ENCODE peak calls at places on chromosomes 3 and 15, in ten cellular contexts. A is GM23338; Y is GM23248; B is PC-3; P is aorta; J is right cardiac atrium; Z is CD8-positive, alpha-beta T cell; V is lung; F is A673; X is neural progenitor cell. N is an unnamed sample.

GRCh38 chr3:16801223-16801622 is 83.5 kb upstream of the PLCL2 start:
- DNase-seq in A (no peak), Y (no peak), B (no peak), P (no peak), J (no peak), Z (no peak), V (no peak), F (peak), X (no peak), N (no peak)

GRCh38 chr3:15064299-15064834 is 748 bp downstream of the MRPS25 start:
- DNase-seq in A (peak), Y (peak), B (peak), P (no peak), J (no peak), Z (no peak), V (no peak), F (peak), X (peak), N (peak)

GRCh38 chr3:50651875-50652529 is 22.7 kb upstream of the DOCK3 start:
- DNase-seq in A (peak), Y (no peak), B (no peak), P (no peak), J (no peak), Z (no peak), V (no peak), F (no peak), X (peak), N (no peak)

GRCh38 chr3:24060055-24060454 is 115.0 kb downstream of the NR1D2 start:
- DNase-seq in A (no peak), Y (peak), B (peak), P (no peak), J (peak), Z (no peak), V (peak), F (no peak), X (peak), N (peak)

GRCh38 chr3:78832785-78833204 is 935.0 kb downstream of the ROBO1 start:
- DNase-seq in A (no peak), Y (no peak), B (no peak), P (no peak), J (no peak), Z (no peak), V (no peak), F (no peak), X (no peak), N (no peak)

GRCh38 chr15:66822576-66822975 is 120.5 kb downstream of the SMAD6 start:
- DNase-seq in A (no peak), Y (no peak), B (no peak), P (no peak), J (no peak), Z (no peak), V (no peak), F (no peak), X (no peak), N (no peak)

GRCh38 chr15:78000089-78000926 is 77.2 kb downstream of the TBC1D2B start:
- DNase-seq in A (peak), Y (peak), B (peak), P (peak), J (peak), Z (peak), V (peak), F (peak), X (peak), N (peak)

GRCh38 chr3:107959767-107960166 is 131.1 kb downstream of the CD47 start:
- DNase-seq in A (no peak), Y (peak), B (no peak), P (no peak), J (no peak), Z (no peak), V (no peak), F (peak), X (no peak), N (no peak)

GRCh38 chr3:69764861-69765260 is 25.6 kb downstream of the MITF start:
- DNase-seq in A (no peak), Y (no peak), B (no peak), P (no peak), J (no peak), Z (no peak), V (no peak), F (no peak), X (no peak), N (no peak)

GRCh38 chr15:73841756-73842590 is 31.4 kb upstream of the TBC1D21 start:
- DNase-seq in A (peak), Y (peak), B (no peak), P (no peak), J (no peak), Z (no peak), V (no peak), F (no peak), X (peak), N (no peak)

GRCh38 chr3:5390221-5390620 is 202.7 kb downstream of the EDEM1 start:
- DNase-seq in A (no peak), Y (no peak), B (no peak), P (no peak), J (no peak), Z (no peak), V (no peak), F (no peak), X (no peak), N (no peak)

GRCh38 chr15:96270581-96271172 is 59.8 kb upstream of the NR2F2 start:
- DNase-seq in A (no peak), Y (peak), B (peak), P (no peak), J (no peak), Z (no peak), V (no peak), F (no peak), X (no peak), N (no peak)

GRCh38 chr15:39153718-39154117 is 427.2 kb upstream of the THBS1 start:
- DNase-seq in A (no peak), Y (peak), B (peak), P (no peak), J (no peak), Z (no peak), V (no peak), F (no peak), X (no peak), N (no peak)

GRCh38 chr3:107425033-107425432 is 47.8 kb downstream of the CCDC54 start:
- DNase-seq in A (no peak), Y (no peak), B (no peak), P (no peak), J (no peak), Z (no peak), V (no peak), F (no peak), X (no peak), N (no peak)

GRCh38 chr3:45792516-45793172 is 3.7 kb downstream of the SLC6A20 start:
- DNase-seq in A (no peak), Y (no peak), B (no peak), P (no peak), J (no peak), Z (no peak), V (no peak), F (no peak), X (no peak), N (no peak)

GRCh38 chr3:170420307-170420821 is 1.7 kb downstream of the CLDN11 start:
- DNase-seq in A (peak), Y (peak), B (no peak), P (no peak), J (peak), Z (no peak), V (no peak), F (peak), X (peak), N (peak)

GRCh38 chr15:66879511-66879910 is 177.5 kb downstream of the SMAD6 start:
- DNase-seq in A (no peak), Y (no peak), B (no peak), P (no peak), J (no peak), Z (no peak), V (peak), F (no peak), X (no peak), N (peak)

GRCh38 chr3:15896500-15896899 is 98.7 kb upstream of the ANKRD28 start:
- DNase-seq in A (no peak), Y (no peak), B (no peak), P (no peak), J (no peak), Z (no peak), V (no peak), F (no peak), X (no peak), N (no peak)

GRCh38 chr3:144107923-144108322 is 136.3 kb downstream of the DIPK2A start:
- DNase-seq in A (no peak), Y (no peak), B (no peak), P (no peak), J (no peak), Z (no peak), V (no peak), F (no peak), X (no peak), N (no peak)

GRCh38 chr15:41840092-41840491 is 1.4 kb downstream of the PLA2G4B start:
- DNase-seq in A (no peak), Y (no peak), B (no peak), P (no peak), J (no peak), Z (no peak), V (no peak), F (no peak), X (no peak), N (no peak)

GRCh38 chr3:20842002-20842401 is 656.0 kb upstream of the SGO1 start:
- DNase-seq in A (no peak), Y (no peak), B (no peak), P (no peak), J (no peak), Z (no peak), V (no peak), F (no peak), X (no peak), N (no peak)

GRCh38 chr3:28286595-28286994 is 45.2 kb downstream of the CMC1 start:
- DNase-seq in A (peak), Y (peak), B (peak), P (no peak), J (no peak), Z (no peak), V (no peak), F (peak), X (peak), N (no peak)

GRCh38 chr15:89330119-89330518 is 4.5 kb downstream of the POLG start:
- DNase-seq in A (no peak), Y (no peak), B (no peak), P (peak), J (no peak), Z (no peak), V (no peak), F (no peak), X (no peak), N (no peak)

GRCh38 chr3:176579741-176580185 is 617.5 kb downstream of the TBL1XR1 start:
- DNase-seq in A (no peak), Y (peak), B (peak), P (no peak), J (no peak), Z (no peak), V (no peak), F (no peak), X (no peak), N (no peak)

GRCh38 chr15:71011503-71012155 is 103.6 kb upstream of the THSD4 start:
- DNase-seq in A (peak), Y (peak), B (peak), P (no peak), J (no peak), Z (no peak), V (no peak), F (peak), X (peak), N (peak)

GRCh38 chr3:111338059-111338698 is 203.8 kb upstream of the CD96 start:
- DNase-seq in A (peak), Y (peak), B (peak), P (no peak), J (peak), Z (peak), V (peak), F (peak), X (peak), N (peak)

GRCh38 chr15:100005715-100006114 is 272.5 kb upstream of the LYSMD4 start:
- DNase-seq in A (no peak), Y (no peak), B (no peak), P (no peak), J (no peak), Z (no peak), V (no peak), F (no peak), X (no peak), N (no peak)

GRCh38 chr15:74277245-74277644 is 41.1 kb downstream of the CCDC33 start:
- DNase-seq in A (no peak), Y (no peak), B (no peak), P (no peak), J (no peak), Z (no peak), V (no peak), F (no peak), X (no peak), N (no peak)

GRCh38 chr3:129612350-129613204 is 6.1 kb upstream of the PLXND1 start:
- DNase-seq in A (no peak), Y (peak), B (peak), P (no peak), J (no peak), Z (no peak), V (no peak), F (no peak), X (no peak), N (no peak)

GRCh38 chr3:129613205-129613740 is 6.8 kb upstream of the PLXND1 start:
- DNase-seq in A (no peak), Y (no peak), B (no peak), P (no peak), J (no peak), Z (no peak), V (no peak), F (no peak), X (no peak), N (no peak)

GRCh38 chr3:129610276-129610675 is 3.8 kb upstream of the PLXND1 start:
- DNase-seq in A (no peak), Y (no peak), B (no peak), P (no peak), J (no peak), Z (no peak), V (no peak), F (no peak), X (no peak), N (no peak)

GRCh38 chr3:129611446-129611800 is 4.9 kb upstream of the PLXND1 start:
- DNase-seq in A (no peak), Y (no peak), B (no peak), P (no peak), J (no peak), Z (no peak), V (no peak), F (no peak), X (no peak), N (no peak)

DNA sequence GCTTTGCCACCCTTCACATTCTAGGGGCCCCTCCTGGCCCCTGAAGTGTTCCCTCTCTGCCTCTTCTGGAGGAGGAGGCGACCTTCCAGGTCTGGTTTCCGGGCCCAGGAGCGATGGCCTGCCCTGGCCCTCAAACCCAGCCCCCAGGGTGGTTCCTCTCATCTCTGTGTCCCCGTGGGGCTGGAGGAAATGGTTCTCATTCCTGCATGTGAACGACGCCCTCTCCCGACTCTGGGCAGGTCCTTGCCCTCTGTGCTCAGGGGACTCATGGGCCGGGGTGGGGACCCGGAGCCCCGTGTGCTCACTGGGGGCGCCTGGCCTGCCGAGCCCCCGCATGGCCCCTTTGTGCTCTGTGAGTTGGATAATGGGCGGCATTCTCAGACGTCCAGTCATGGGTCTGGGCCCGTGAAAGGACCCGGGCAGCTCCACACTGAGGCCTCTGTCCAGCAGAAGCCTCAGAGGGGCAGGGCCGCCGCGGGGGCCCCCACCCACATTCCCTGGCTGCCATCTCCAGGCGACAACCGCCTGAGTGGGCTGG is 5.4 kb upstream of the PLXND1 start:
- DNase-seq in A (peak), Y (peak), B (no peak), P (peak), J (peak), Z (no peak), V (no peak), F (no peak), X (peak), N (no peak)
- H3K27ac ChIP-seq in A (no peak), Y (peak), B (no peak), P (no peak), J (peak), Z (no peak), V (peak), F (no peak), X (no peak), N (no peak)

DNA sequence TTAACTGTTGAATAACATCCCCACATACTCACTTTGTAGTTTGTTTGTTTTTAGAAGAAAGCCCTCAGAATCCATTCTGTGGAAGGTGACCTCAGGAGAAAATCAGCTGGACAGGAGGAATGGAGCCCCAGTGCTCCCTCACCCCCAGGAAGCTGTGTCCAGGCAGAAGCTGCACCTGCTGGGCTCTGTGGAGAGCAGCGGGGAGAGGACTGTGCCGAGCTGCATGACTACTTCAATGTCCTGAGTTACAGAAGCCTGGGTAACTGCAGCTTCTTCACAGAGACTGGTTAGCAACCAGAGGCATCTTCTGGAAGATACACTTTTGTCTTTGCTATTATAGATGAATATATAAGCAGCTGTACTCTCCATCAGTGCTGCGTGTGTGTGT is 14.0 kb downstream of the TIGIT start:
- DNase-seq in A (no peak), Y (no peak), B (no peak), P (no peak), J (no peak), Z (no peak), V (no peak), F (no peak), X (no peak), N (no peak)
- H3K27ac ChIP-seq in A (no peak), Y (no peak), B (no peak), P (no peak), J (no peak), Z (peak), V (no peak), F (no peak), X (no peak), N (no peak)

DNA sequence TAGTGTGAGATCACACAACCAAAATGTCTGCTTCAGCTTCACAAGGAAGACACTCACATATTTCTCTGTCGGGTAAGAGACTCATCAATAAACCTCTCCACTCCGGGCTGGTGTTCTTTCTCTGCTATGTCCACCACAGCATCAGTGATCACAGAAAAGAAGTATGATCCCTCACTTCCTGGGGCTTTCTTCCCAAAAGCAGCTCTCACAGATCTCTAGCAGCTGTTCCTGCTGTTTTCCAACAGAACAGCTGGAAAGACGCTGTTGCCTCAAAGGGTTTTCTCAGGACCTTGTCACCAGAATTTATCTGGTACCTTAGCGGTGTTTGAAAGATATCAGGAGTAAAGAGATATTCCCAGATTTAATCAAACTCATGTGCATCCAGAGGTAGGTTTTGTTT is 46.4 kb downstream of the GATM start:
- DNase-seq in A (no peak), Y (no peak), B (no peak), P (no peak), J (no peak), Z (no peak), V (no peak), F (no peak), X (no peak), N (no peak)
- H3K27ac ChIP-seq in A (no peak), Y (no peak), B (no peak), P (no peak), J (no peak), Z (no peak), V (no peak), F (no peak), X (no peak), N (no peak)

GRCh38 chr3:193868590-193868989 is 267.4 kb upstream of the HES1 start:
- DNase-seq in A (no peak), Y (no peak), B (no peak), P (no peak), J (no peak), Z (no peak), V (no peak), F (no peak), X (no peak), N (no peak)

GRCh38 chr3:193869221-193870201 is 266.4 kb upstream of the HES1 start:
- DNase-seq in A (peak), Y (no peak), B (peak), P (peak), J (peak), Z (no peak), V (no peak), F (no peak), X (peak), N (no peak)

GRCh38 chr3:193872265-193872753 is 263.6 kb upstream of the HES1 start:
- DNase-seq in A (no peak), Y (peak), B (peak), P (no peak), J (no peak), Z (no peak), V (no peak), F (no peak), X (no peak), N (no peak)

GRCh38 chr3:193871093-193871485 is 264.9 kb upstream of the HES1 start:
- DNase-seq in A (no peak), Y (no peak), B (no peak), P (no peak), J (no peak), Z (no peak), V (no peak), F (no peak), X (no peak), N (no peak)

DNA sequence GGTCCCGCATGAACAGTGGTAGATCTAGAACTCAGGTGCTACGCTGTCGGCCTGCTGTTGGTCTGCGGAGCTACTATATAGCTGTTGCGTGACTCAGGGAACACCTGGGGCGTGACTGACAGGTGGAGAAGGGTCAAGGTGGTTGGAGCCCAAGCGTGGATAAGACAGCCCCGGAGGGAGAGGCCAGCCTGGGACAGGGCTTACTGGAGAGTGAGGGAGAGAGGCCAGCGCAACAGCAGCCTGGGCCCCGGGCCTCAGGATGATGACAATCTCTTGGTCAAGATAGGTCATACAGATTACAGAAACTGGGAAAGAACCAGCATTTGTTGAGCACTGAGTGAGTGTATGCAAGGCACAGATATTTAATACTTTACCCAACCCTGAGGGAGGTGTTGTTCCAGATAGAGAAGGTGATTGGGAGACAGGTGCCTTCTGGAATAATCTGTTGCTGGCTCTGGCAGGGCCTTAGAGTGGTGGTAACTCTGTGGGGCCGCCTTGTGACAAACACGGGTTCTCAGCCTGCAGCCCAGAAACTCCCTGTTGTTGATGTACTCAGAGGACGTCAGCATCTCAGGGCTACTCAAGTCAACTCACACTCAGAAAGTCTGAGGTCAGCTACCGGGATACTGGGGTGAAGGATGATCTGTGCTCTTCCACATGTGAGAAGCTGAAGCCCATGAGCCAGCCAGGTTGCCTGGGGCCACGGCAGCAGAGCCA is 265.4 kb upstream of the HES1 start:
- DNase-seq in A (peak), Y (no peak), B (peak), P (no peak), J (no peak), Z (no peak), V (no peak), F (no peak), X (no peak), N (no peak)
- H3K27ac ChIP-seq in A (no peak), Y (no peak), B (peak), P (no peak), J (no peak), Z (no peak), V (no peak), F (no peak), X (no peak), N (no peak)

DNA sequence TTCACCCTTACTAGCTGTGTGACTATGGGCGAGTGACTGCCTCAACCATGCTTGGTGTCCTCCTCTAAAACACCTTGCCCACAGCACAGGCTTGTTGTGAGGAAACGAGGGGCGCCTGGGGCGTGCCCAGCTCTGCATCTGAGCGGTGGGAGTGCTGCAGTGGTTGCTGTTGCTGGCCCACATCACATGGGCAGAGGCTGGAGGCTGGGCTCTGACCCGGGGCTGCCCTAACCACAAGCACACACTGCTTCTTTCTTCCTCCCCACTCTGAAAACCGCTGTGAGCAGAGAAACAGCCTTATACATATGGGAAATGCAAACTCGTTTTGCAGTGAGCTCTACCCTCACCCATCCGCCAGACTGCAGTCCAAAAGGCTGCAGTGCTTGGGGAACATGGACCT is 74.8 kb upstream of the RPL32 start:
- DNase-seq in A (no peak), Y (no peak), B (no peak), P (no peak), J (no peak), Z (peak), V (no peak), F (no peak), X (no peak), N (no peak)
- H3K27ac ChIP-seq in A (no peak), Y (no peak), B (no peak), P (no peak), J (no peak), Z (no peak), V (no peak), F (no peak), X (no peak), N (no peak)